ENCODE peak calls at places on chromosome 21, in five cellular contexts. S is H1, F is AG09309, G is colonic mucosa, M is neural progenitor cell. C is an unnamed sample.

GRCh38 chr21:16708431-16708830 is 804.4 kb upstream of the CXADR start:
- DNase-seq in S (no peak), F (peak; percentile 3), G (no peak), M (no peak), C (no peak)

GRCh38 chr21:35399706-35400105 is 350.6 kb upstream of the RUNX1 start:
- DNase-seq in S (no peak), F (no peak), G (no peak), M (no peak), C (no peak)

GRCh38 chr21:33026878-33027400 is 1.2 kb downstream of the OLIG2 start:
- DNase-seq in S (peak; percentile 72), F (no peak), G (no peak), M (peak; percentile 70), C (no peak)

GRCh38 chr21:37128069-37128468 is 55.0 kb downstream of the TTC3 start:
- DNase-seq in S (no peak), F (no peak), G (no peak), M (no peak), C (no peak)

GRCh38 chr21:18153063-18153462 is 91.6 kb upstream of the CHODL start:
- DNase-seq in S (no peak), F (no peak), G (no peak), M (no peak), C (no peak)

GRCh38 chr21:43603641-43604504 is 55.4 kb downstream of the HSF2BP start:
- DNase-seq in S (no peak), F (no peak), G (no peak), M (peak; percentile 25), C (no peak)

GRCh38 chr21:36709030-36709867 is 10.3 kb downstream of the SIM2 start:
- DNase-seq in S (peak; percentile 69), F (no peak), G (no peak), M (peak; percentile 49), C (peak; percentile 79)

GRCh38 chr21:45596704-45597318 is 46.7 kb upstream of the PCBP3 start:
- DNase-seq in S (peak; percentile 93), F (no peak), G (peak; percentile 83), M (peak; percentile 83), C (no peak)

GRCh38 chr21:35044770-35045538 is 4.1 kb downstream of the RUNX1 start:
- DNase-seq in S (no peak), F (no peak), G (no peak), M (no peak), C (no peak)

GRCh38 chr21:22609802-22610201 is 1611.6 kb downstream of the NCAM2 start:
- DNase-seq in S (no peak), F (no peak), G (no peak), M (no peak), C (no peak)

GRCh38 chr21:27771938-27772505 is 805.1 kb upstream of the ADAMTS5 start:
- DNase-seq in S (no peak), F (no peak), G (no peak), M (no peak), C (no peak)

GRCh38 chr21:41369915-41370839 is 8.3 kb downstream of the MX2 start:
- DNase-seq in S (peak; percentile 57), F (no peak), G (no peak), M (no peak), C (no peak)

GRCh38 chr21:41370840-41371697 is 9.2 kb downstream of the MX2 start:
- DNase-seq in S (no peak), F (peak; percentile 7), G (no peak), M (no peak), C (no peak)

GRCh38 chr21:41367598-41368360 is 6.0 kb downstream of the MX2 start:
- DNase-seq in S (no peak), F (no peak), G (no peak), M (no peak), C (peak; percentile 74)

GRCh38 chr21:41368361-41369104 is 6.7 kb downstream of the MX2 start:
- DNase-seq in S (no peak), F (no peak), G (no peak), M (no peak), C (no peak)

GRCh38 chr21:41369105-41369914 is 7.5 kb downstream of the MX2 start:
- DNase-seq in S (peak; percentile 80), F (no peak), G (no peak), M (peak; percentile 82), C (no peak)
- TF ChIP-seq CTCF in S (peak; percentile 45), F (no peak), G (no peak), M (no peak), C (no peak)

GRCh38 chr21:31108969-31109368 is 70.7 kb upstream of the KRTAP19-8 start:
- DNase-seq in S (no peak), F (no peak), G (no peak), M (peak; percentile 13), C (no peak)
- TF ChIP-seq CTCF in S (no peak), F (peak; percentile 39), G (no peak), M (peak; percentile 45), C (peak; percentile 48)

GRCh38 chr21:15522148-15522547 is 207.6 kb upstream of the USP25 start:
- DNase-seq in S (no peak), F (no peak), G (no peak), M (no peak), C (no peak)

GRCh38 chr21:15517394-15517793 is 212.4 kb upstream of the USP25 start:
- DNase-seq in S (no peak), F (no peak), G (no peak), M (no peak), C (no peak)

GRCh38 chr21:15521644-15522001 is 208.2 kb upstream of the USP25 start:
- DNase-seq in S (no peak), F (no peak), G (no peak), M (no peak), C (no peak)

GRCh38 chr21:15524855-15525254 is 204.9 kb upstream of the USP25 start:
- DNase-seq in S (no peak), F (no peak), G (no peak), M (no peak), C (no peak)

GRCh38 chr21:15520811-15521643 is 208.8 kb upstream of the USP25 start:
- DNase-seq in S (no peak), F (no peak), G (no peak), M (peak; percentile 37), C (no peak)
- TF ChIP-seq CTCF in S (no peak), F (peak; percentile 16), G (no peak), M (peak; percentile 54), C (peak; percentile 24)

GRCh38 chr21:29178936-29179335 is 48.5 kb downstream of the MAP3K7CL start:
- DNase-seq in S (no peak), F (no peak), G (no peak), M (no peak), C (no peak)

GRCh38 chr21:29181799-29182470 is 51.5 kb downstream of the MAP3K7CL start:
- DNase-seq in S (no peak), F (peak; percentile 71), G (no peak), M (no peak), C (no peak)

GRCh38 chr21:29176721-29177120 is 46.3 kb downstream of the MAP3K7CL start:
- DNase-seq in S (no peak), F (no peak), G (no peak), M (no peak), C (no peak)

GRCh38 chr21:29177800-29178199 is 47.4 kb downstream of the MAP3K7CL start:
- DNase-seq in S (no peak), F (no peak), G (no peak), M (no peak), C (no peak)

GRCh38 chr21:29179503-29179902 is 49.1 kb downstream of the MAP3K7CL start:
- DNase-seq in S (no peak), F (no peak), G (no peak), M (no peak), C (no peak)
- TF ChIP-seq CTCF in S (no peak), F (no peak), G (no peak), M (no peak), C (no peak)

DNA sequence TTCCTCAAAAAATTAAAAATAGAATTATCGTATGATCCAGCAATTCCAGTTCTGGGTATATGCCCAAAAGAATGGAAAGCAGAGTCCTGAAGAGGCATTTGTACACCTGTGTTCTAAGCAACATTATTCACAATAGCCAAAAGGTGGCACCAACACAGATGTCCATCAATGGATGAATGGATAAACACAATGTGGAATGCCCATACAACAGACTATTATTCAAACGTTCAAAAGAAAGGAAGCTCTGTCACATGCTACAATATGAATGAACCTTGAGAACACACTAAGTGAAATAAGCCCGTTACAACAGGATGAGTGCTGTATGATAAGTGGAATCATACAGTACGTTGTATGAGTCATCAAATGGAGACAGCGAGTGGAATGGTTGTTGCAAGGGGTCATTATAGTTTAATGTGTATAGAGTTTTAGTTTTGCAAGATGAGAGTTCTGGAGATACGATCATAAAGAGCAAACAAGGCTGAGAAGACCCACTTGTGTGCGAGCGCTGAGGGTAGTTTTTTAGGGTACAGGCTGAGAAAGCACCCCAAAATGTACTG is 80.1 kb downstream of the SH3BGR start:
- DNase-seq in S (no peak), F (no peak), G (no peak), M (no peak), C (no peak)
- TF ChIP-seq CTCF in S (no peak), F (no peak), G (no peak), M (no peak), C (no peak)

GRCh38 chr21:39452965-39453332 is 1.2 kb downstream of the SH3BGR start:
- DNase-seq in S (no peak), F (no peak), G (no peak), M (peak; percentile 19), C (no peak)

GRCh38 chr21:39453571-39454179 is 1.9 kb downstream of the SH3BGR start:
- DNase-seq in S (no peak), F (no peak), G (no peak), M (no peak), C (no peak)

GRCh38 chr21:39452207-39452964 is 616 bp downstream of the SH3BGR start:
- DNase-seq in S (no peak), F (no peak), G (no peak), M (no peak), C (no peak)

GRCh38 chr21:39454949-39455668 is 3.3 kb downstream of the SH3BGR start:
- DNase-seq in S (no peak), F (no peak), G (no peak), M (no peak), C (no peak)

DNA sequence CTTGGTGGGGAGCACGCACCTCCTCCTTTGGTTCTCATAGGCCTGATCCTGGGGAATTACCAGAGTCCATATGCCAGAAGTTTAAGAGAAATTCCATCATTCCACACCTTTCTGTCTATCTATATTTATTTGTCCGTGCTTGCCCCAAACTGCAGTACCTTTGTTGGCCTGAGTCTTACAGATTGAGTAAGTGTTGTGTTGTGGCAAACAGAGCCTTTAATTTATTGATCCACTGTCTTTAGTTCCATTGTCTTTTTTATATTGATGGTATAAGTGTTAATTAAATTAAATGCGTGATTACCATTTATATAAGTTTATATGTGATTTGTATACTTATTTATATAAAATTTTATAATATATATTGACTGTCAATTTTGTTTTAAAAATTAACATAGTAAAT is 4.9 kb downstream of the SH3BGR start:
- DNase-seq in S (no peak), F (no peak), G (no peak), M (peak; percentile 22), C (no peak)
- TF ChIP-seq CTCF in S (no peak), F (peak; percentile 24), G (no peak), M (peak; percentile 26), C (peak; percentile 18)